ENCODE peak calls at places on chromosome 6, in six cellular contexts. One of them, this sample, is unnamed.

GRCh38 chr6:158028876-158029275 is 47.2 kb downstream of the SYNJ2 start:
- DNase-seq in H7: no peak
- DNase-seq in AG04450: no peak
- DNase-seq in amniotic stem cell: no peak
- DNase-seq in stimulated activated CD4-positive, alpha-beta T cell treated with anti-CD3 and anti-CD28 coated beads, Interleukin-1b, Interleukin-23, amount 100 ng/mL, for 1 hour: no peak
- DNase-seq in foreskin melanocyte: no peak
- DNase-seq in this sample: no peak

GRCh38 chr6:136506124-136506799 is 44.0 kb downstream of the MAP7 start:
- DNase-seq in foreskin melanocyte: no peak
- DNase-seq in stimulated activated CD4-positive, alpha-beta T cell treated with anti-CD3 and anti-CD28 coated beads, Interleukin-1b, Interleukin-23, amount 100 ng/mL, for 1 hour: no peak
- DNase-seq in amniotic stem cell: no peak
- DNase-seq in AG04450: no peak
- DNase-seq in H7: no peak
- DNase-seq in this sample: no peak

GRCh38 chr6:56517155-56517745 is 125.4 kb downstream of the DST start:
- DNase-seq in foreskin melanocyte: no peak
- DNase-seq in amniotic stem cell: no peak
- DNase-seq in stimulated activated CD4-positive, alpha-beta T cell treated with anti-CD3 and anti-CD28 coated beads, Interleukin-1b, Interleukin-23, amount 100 ng/mL, for 1 hour: no peak
- DNase-seq in H7: no peak
- DNase-seq in AG04450: peak
- DNase-seq in this sample: no peak

GRCh38 chr6:107348224-107348623 is 111.1 kb downstream of the PDSS2 start:
- DNase-seq in stimulated activated CD4-positive, alpha-beta T cell treated with anti-CD3 and anti-CD28 coated beads, Interleukin-1b, Interleukin-23, amount 100 ng/mL, for 1 hour: no peak
- DNase-seq in H7: no peak
- DNase-seq in amniotic stem cell: no peak
- DNase-seq in AG04450: no peak
- DNase-seq in foreskin melanocyte: no peak
- DNase-seq in this sample: no peak

GRCh38 chr6:136103763-136104311 is 146.3 kb downstream of the MTFR2 start:
- DNase-seq in H7: peak
- DNase-seq in foreskin melanocyte: no peak
- DNase-seq in AG04450: no peak
- DNase-seq in stimulated activated CD4-positive, alpha-beta T cell treated with anti-CD3 and anti-CD28 coated beads, Interleukin-1b, Interleukin-23, amount 100 ng/mL, for 1 hour: no peak
- DNase-seq in amniotic stem cell: no peak
- DNase-seq in this sample: no peak

GRCh38 chr6:168413018-168413720 is 27.8 kb upstream of the SMOC2 start:
- DNase-seq in stimulated activated CD4-positive, alpha-beta T cell treated with anti-CD3 and anti-CD28 coated beads, Interleukin-1b, Interleukin-23, amount 100 ng/mL, for 1 hour: no peak
- DNase-seq in foreskin melanocyte: no peak
- DNase-seq in AG04450: no peak
- DNase-seq in H7: peak
- DNase-seq in amniotic stem cell: no peak
- DNase-seq in this sample: no peak

GRCh38 chr6:138307352-138307751 is 70.4 kb upstream of the SMIM28 start:
- DNase-seq in AG04450: no peak
- DNase-seq in H7: no peak
- DNase-seq in amniotic stem cell: no peak
- DNase-seq in stimulated activated CD4-positive, alpha-beta T cell treated with anti-CD3 and anti-CD28 coated beads, Interleukin-1b, Interleukin-23, amount 100 ng/mL, for 1 hour: no peak
- DNase-seq in foreskin melanocyte: no peak
- DNase-seq in this sample: no peak

GRCh38 chr6:163627274-163628062 is 212.9 kb downstream of the QKI start:
- DNase-seq in stimulated activated CD4-positive, alpha-beta T cell treated with anti-CD3 and anti-CD28 coated beads, Interleukin-1b, Interleukin-23, amount 100 ng/mL, for 1 hour: no peak
- DNase-seq in AG04450: no peak
- DNase-seq in foreskin melanocyte: no peak
- DNase-seq in amniotic stem cell: no peak
- DNase-seq in H7: no peak
- DNase-seq in this sample: no peak

GRCh38 chr6:35165630-35166071 is 24.5 kb upstream of the TCP11 start:
- DNase-seq in amniotic stem cell: no peak
- DNase-seq in foreskin melanocyte: no peak
- DNase-seq in stimulated activated CD4-positive, alpha-beta T cell treated with anti-CD3 and anti-CD28 coated beads, Interleukin-1b, Interleukin-23, amount 100 ng/mL, for 1 hour: no peak
- DNase-seq in H7: no peak
- DNase-seq in AG04450: no peak
- DNase-seq in this sample: no peak

GRCh38 chr6:150633466-150633795 is 33.7 kb downstream of the PLEKHG1 start:
- DNase-seq in H7: no peak
- DNase-seq in amniotic stem cell: no peak
- DNase-seq in stimulated activated CD4-positive, alpha-beta T cell treated with anti-CD3 and anti-CD28 coated beads, Interleukin-1b, Interleukin-23, amount 100 ng/mL, for 1 hour: no peak
- DNase-seq in AG04450: no peak
- DNase-seq in foreskin melanocyte: no peak
- DNase-seq in this sample: no peak

GRCh38 chr6:30087876-30088275 is 12.3 kb upstream of the RNF39 start:
- DNase-seq in amniotic stem cell: no peak
- DNase-seq in stimulated activated CD4-positive, alpha-beta T cell treated with anti-CD3 and anti-CD28 coated beads, Interleukin-1b, Interleukin-23, amount 100 ng/mL, for 1 hour: no peak
- DNase-seq in AG04450: no peak
- DNase-seq in foreskin melanocyte: no peak
- DNase-seq in H7: no peak
- DNase-seq in this sample: no peak

GRCh38 chr6:30884521-30885480 is 482 bp downstream of the DDR1 start:
- DNase-seq in AG04450: no peak
- DNase-seq in foreskin melanocyte: no peak
- DNase-seq in H7: peak
- DNase-seq in amniotic stem cell: no peak
- DNase-seq in stimulated activated CD4-positive, alpha-beta T cell treated with anti-CD3 and anti-CD28 coated beads, Interleukin-1b, Interleukin-23, amount 100 ng/mL, for 1 hour: no peak
- DNase-seq in this sample: peak

GRCh38 chr6:112503210-112503609 is 156.1 kb downstream of the RFPL4B start:
- DNase-seq in H7: peak
- DNase-seq in stimulated activated CD4-positive, alpha-beta T cell treated with anti-CD3 and anti-CD28 coated beads, Interleukin-1b, Interleukin-23, amount 100 ng/mL, for 1 hour: no peak
- DNase-seq in AG04450: no peak
- DNase-seq in foreskin melanocyte: peak
- DNase-seq in amniotic stem cell: no peak
- DNase-seq in this sample: peak

GRCh38 chr6:29487660-29488059 is at the start of gene MAS1L:
- DNase-seq in foreskin melanocyte: no peak
- DNase-seq in amniotic stem cell: no peak
- DNase-seq in H7: no peak
- DNase-seq in stimulated activated CD4-positive, alpha-beta T cell treated with anti-CD3 and anti-CD28 coated beads, Interleukin-1b, Interleukin-23, amount 100 ng/mL, for 1 hour: no peak
- DNase-seq in AG04450: no peak
- DNase-seq in this sample: no peak

GRCh38 chr6:36625161-36625919 is 31.2 kb downstream of the SRSF3 start:
- DNase-seq in foreskin melanocyte: no peak
- DNase-seq in AG04450: peak
- DNase-seq in amniotic stem cell: no peak
- DNase-seq in stimulated activated CD4-positive, alpha-beta T cell treated with anti-CD3 and anti-CD28 coated beads, Interleukin-1b, Interleukin-23, amount 100 ng/mL, for 1 hour: no peak
- DNase-seq in H7: no peak
- DNase-seq in this sample: no peak

GRCh38 chr6:122616877-122617276 is 6.7 kb downstream of the PKIB start:
- DNase-seq in amniotic stem cell: no peak
- DNase-seq in foreskin melanocyte: no peak
- DNase-seq in stimulated activated CD4-positive, alpha-beta T cell treated with anti-CD3 and anti-CD28 coated beads, Interleukin-1b, Interleukin-23, amount 100 ng/mL, for 1 hour: no peak
- DNase-seq in H7: no peak
- DNase-seq in AG04450: no peak
- DNase-seq in this sample: no peak

GRCh38 chr6:16670183-16670582 is 91.1 kb downstream of the ATXN1 start:
- DNase-seq in stimulated activated CD4-positive, alpha-beta T cell treated with anti-CD3 and anti-CD28 coated beads, Interleukin-1b, Interleukin-23, amount 100 ng/mL, for 1 hour: no peak
- DNase-seq in H7: no peak
- DNase-seq in AG04450: no peak
- DNase-seq in foreskin melanocyte: no peak
- DNase-seq in amniotic stem cell: no peak
- DNase-seq in this sample: no peak

GRCh38 chr6:7899046-7899888 is 11.3 kb downstream of the TXNDC5 start:
- DNase-seq in H7: peak
- DNase-seq in amniotic stem cell: no peak
- DNase-seq in AG04450: no peak
- DNase-seq in foreskin melanocyte: no peak
- DNase-seq in stimulated activated CD4-positive, alpha-beta T cell treated with anti-CD3 and anti-CD28 coated beads, Interleukin-1b, Interleukin-23, amount 100 ng/mL, for 1 hour: no peak
- DNase-seq in this sample: no peak

GRCh38 chr6:47303861-47304260 is 5.8 kb downstream of the TNFRSF21 start:
- DNase-seq in AG04450: no peak
- DNase-seq in foreskin melanocyte: no peak
- DNase-seq in H7: no peak
- DNase-seq in amniotic stem cell: no peak
- DNase-seq in stimulated activated CD4-positive, alpha-beta T cell treated with anti-CD3 and anti-CD28 coated beads, Interleukin-1b, Interleukin-23, amount 100 ng/mL, for 1 hour: no peak
- DNase-seq in this sample: no peak

GRCh38 chr6:33455051-33455450 is 675 bp downstream of the ZBTB9 start:
- DNase-seq in amniotic stem cell: no peak
- DNase-seq in stimulated activated CD4-positive, alpha-beta T cell treated with anti-CD3 and anti-CD28 coated beads, Interleukin-1b, Interleukin-23, amount 100 ng/mL, for 1 hour: no peak
- DNase-seq in foreskin melanocyte: no peak
- DNase-seq in H7: peak
- DNase-seq in AG04450: no peak
- DNase-seq in this sample: no peak

GRCh38 chr6:79947191-79948173 is at the start of gene ELOVL4:
- DNase-seq in stimulated activated CD4-positive, alpha-beta T cell treated with anti-CD3 and anti-CD28 coated beads, Interleukin-1b, Interleukin-23, amount 100 ng/mL, for 1 hour: no peak
- DNase-seq in foreskin melanocyte: peak
- DNase-seq in amniotic stem cell: peak
- DNase-seq in AG04450: peak
- DNase-seq in H7: peak
- DNase-seq in this sample: peak

GRCh38 chr6:125798734-125799510 is 8.2 kb downstream of the NCOA7 start:
- DNase-seq in foreskin melanocyte: no peak
- DNase-seq in H7: no peak
- DNase-seq in amniotic stem cell: no peak
- DNase-seq in AG04450: no peak
- DNase-seq in stimulated activated CD4-positive, alpha-beta T cell treated with anti-CD3 and anti-CD28 coated beads, Interleukin-1b, Interleukin-23, amount 100 ng/mL, for 1 hour: no peak
- DNase-seq in this sample: no peak

GRCh38 chr6:157339432-157339831 is 16.1 kb upstream of the TMEM242 start:
- DNase-seq in amniotic stem cell: no peak
- DNase-seq in H7: no peak
- DNase-seq in AG04450: no peak
- DNase-seq in foreskin melanocyte: no peak
- DNase-seq in stimulated activated CD4-positive, alpha-beta T cell treated with anti-CD3 and anti-CD28 coated beads, Interleukin-1b, Interleukin-23, amount 100 ng/mL, for 1 hour: no peak
- DNase-seq in this sample: no peak

GRCh38 chr6:70180904-70181599 is 121.8 kb downstream of the COL9A1 start:
- DNase-seq in AG04450: no peak
- DNase-seq in foreskin melanocyte: no peak
- DNase-seq in amniotic stem cell: no peak
- DNase-seq in H7: no peak
- DNase-seq in stimulated activated CD4-positive, alpha-beta T cell treated with anti-CD3 and anti-CD28 coated beads, Interleukin-1b, Interleukin-23, amount 100 ng/mL, for 1 hour: no peak
- DNase-seq in this sample: no peak

GRCh38 chr6:193773-194310 is 98.4 kb upstream of the DUSP22 start:
- DNase-seq in amniotic stem cell: no peak
- DNase-seq in AG04450: no peak
- DNase-seq in stimulated activated CD4-positive, alpha-beta T cell treated with anti-CD3 and anti-CD28 coated beads, Interleukin-1b, Interleukin-23, amount 100 ng/mL, for 1 hour: no peak
- DNase-seq in H7: no peak
- DNase-seq in foreskin melanocyte: no peak
- DNase-seq in this sample: no peak

GRCh38 chr6:126182650-126183311 is 157.1 kb upstream of the CENPW start:
- DNase-seq in H7: no peak
- DNase-seq in stimulated activated CD4-positive, alpha-beta T cell treated with anti-CD3 and anti-CD28 coated beads, Interleukin-1b, Interleukin-23, amount 100 ng/mL, for 1 hour: no peak
- DNase-seq in amniotic stem cell: no peak
- DNase-seq in foreskin melanocyte: no peak
- DNase-seq in AG04450: no peak
- DNase-seq in this sample: no peak

GRCh38 chr6:31294056-31294455 is 22.2 kb upstream of the HLA-C start:
- DNase-seq in AG04450: no peak
- DNase-seq in H7: no peak
- DNase-seq in amniotic stem cell: no peak
- DNase-seq in stimulated activated CD4-positive, alpha-beta T cell treated with anti-CD3 and anti-CD28 coated beads, Interleukin-1b, Interleukin-23, amount 100 ng/mL, for 1 hour: no peak
- DNase-seq in foreskin melanocyte: peak
- DNase-seq in this sample: no peak

GRCh38 chr6:108365488-108365887 is 70.6 kb downstream of the AFG1L start:
- DNase-seq in stimulated activated CD4-positive, alpha-beta T cell treated with anti-CD3 and anti-CD28 coated beads, Interleukin-1b, Interleukin-23, amount 100 ng/mL, for 1 hour: no peak
- DNase-seq in H7: no peak
- DNase-seq in AG04450: no peak
- DNase-seq in foreskin melanocyte: no peak
- DNase-seq in amniotic stem cell: no peak
- DNase-seq in this sample: no peak

GRCh38 chr6:42387336-42387735 is 64.4 kb downstream of the TRERF1 start:
- DNase-seq in H7: no peak
- DNase-seq in stimulated activated CD4-positive, alpha-beta T cell treated with anti-CD3 and anti-CD28 coated beads, Interleukin-1b, Interleukin-23, amount 100 ng/mL, for 1 hour: no peak
- DNase-seq in foreskin melanocyte: no peak
- DNase-seq in amniotic stem cell: no peak
- DNase-seq in AG04450: no peak
- DNase-seq in this sample: no peak

GRCh38 chr6:128516514-128516898 is 3.9 kb downstream of the PTPRK start:
- DNase-seq in stimulated activated CD4-positive, alpha-beta T cell treated with anti-CD3 and anti-CD28 coated beads, Interleukin-1b, Interleukin-23, amount 100 ng/mL, for 1 hour: no peak
- DNase-seq in H7: peak
- DNase-seq in amniotic stem cell: no peak
- DNase-seq in AG04450: no peak
- DNase-seq in foreskin melanocyte: no peak
- DNase-seq in this sample: no peak

GRCh38 chr6:44404022-44404714 is 16.7 kb downstream of the CDC5L start:
- DNase-seq in H7: no peak
- DNase-seq in amniotic stem cell: no peak
- DNase-seq in foreskin melanocyte: no peak
- DNase-seq in stimulated activated CD4-positive, alpha-beta T cell treated with anti-CD3 and anti-CD28 coated beads, Interleukin-1b, Interleukin-23, amount 100 ng/mL, for 1 hour: no peak
- DNase-seq in AG04450: no peak
- DNase-seq in this sample: no peak

GRCh38 chr6:113481910-113482309 is 375.2 kb upstream of the MARCKS start:
- DNase-seq in stimulated activated CD4-positive, alpha-beta T cell treated with anti-CD3 and anti-CD28 coated beads, Interleukin-1b, Interleukin-23, amount 100 ng/mL, for 1 hour: no peak
- DNase-seq in AG04450: no peak
- DNase-seq in amniotic stem cell: no peak
- DNase-seq in H7: no peak
- DNase-seq in foreskin melanocyte: no peak
- DNase-seq in this sample: no peak

GRCh38 chr6:151502499-151502898 is 8.7 kb downstream of the CCDC170 start:
- DNase-seq in stimulated activated CD4-positive, alpha-beta T cell treated with anti-CD3 and anti-CD28 coated beads, Interleukin-1b, Interleukin-23, amount 100 ng/mL, for 1 hour: no peak
- DNase-seq in foreskin melanocyte: peak
- DNase-seq in H7: no peak
- DNase-seq in amniotic stem cell: no peak
- DNase-seq in AG04450: no peak
- DNase-seq in this sample: no peak

This sample was measured in neural crest cell.